ENCODE peak calls at places on chromosome 6, in nine cellular contexts. P is stimulated activated CD8-positive, alpha-beta memory T cell treated with anti-CD3 and anti-CD28 coated beads, Interleukin-7, amount 100 ng/mL, for 1 hour; A is SJSA1; G is Right ventricle myocardium superior; B is neural progenitor cell; J is AG10803; Z is AG04450; O is A172; D is AG08395. M is an unnamed sample.

GRCh38 chr6:160000280-160000704 is 31.4 kb downstream of the IGF2R start:
- DNase-seq in P (no peak), A (no peak), G (no peak), B (no peak), J (no peak), Z (no peak), O (peak), D (no peak), M (no peak)

GRCh38 chr6:143183735-143184134 is 123.0 kb downstream of the AIG1 start:
- DNase-seq in P (no peak), A (no peak), G (no peak), B (no peak), J (no peak), Z (no peak), O (peak), D (no peak), M (no peak)

GRCh38 chr6:98794306-98794852 is 40.0 kb upstream of the POU3F2 start:
- DNase-seq in P (no peak), A (no peak), G (no peak), B (no peak), J (no peak), Z (no peak), O (no peak), D (no peak), M (no peak)

GRCh38 chr6:41080623-41081022 is 7.8 kb downstream of the NFYA start:
- DNase-seq in P (no peak), A (no peak), G (no peak), B (no peak), J (no peak), Z (no peak), O (no peak), D (no peak), M (no peak)

GRCh38 chr6:43954311-43955131 is 172.7 kb downstream of the MRPL14 start:
- DNase-seq in P (no peak), A (peak), G (peak), B (no peak), J (no peak), Z (no peak), O (no peak), D (no peak), M (no peak)

GRCh38 chr6:142819603-142820335 is 125.2 kb downstream of the HIVEP2 start:
- DNase-seq in P (peak), A (no peak), G (no peak), B (no peak), J (no peak), Z (no peak), O (peak), D (no peak), M (no peak)

GRCh38 chr6:70369332-70369950 is 43.9 kb upstream of the FAM135A start:
- DNase-seq in P (peak), A (peak), G (peak), B (peak), J (peak), Z (peak), O (peak), D (peak), M (peak)

GRCh38 chr6:10800810-10801209 is 37.5 kb downstream of the MAK start:
- DNase-seq in P (no peak), A (no peak), G (no peak), B (no peak), J (no peak), Z (peak), O (peak), D (no peak), M (no peak)

GRCh38 chr6:44268095-44268628 is 2.1 kb upstream of the TMEM151B start:
- DNase-seq in P (peak), A (no peak), G (no peak), B (peak), J (no peak), Z (no peak), O (peak), D (peak), M (peak)

GRCh38 chr6:154242617-154243357 is 113.8 kb downstream of the IPCEF1 start:
- DNase-seq in P (no peak), A (no peak), G (no peak), B (no peak), J (no peak), Z (no peak), O (no peak), D (no peak), M (no peak)

GRCh38 chr6:25017932-25018581 is 82.3 kb upstream of the RIPOR2 start:
- DNase-seq in P (peak), A (no peak), G (peak), B (peak), J (peak), Z (no peak), O (no peak), D (peak), M (peak)

GRCh38 chr6:109002100-109002697 is 92.4 kb downstream of the SESN1 start:
- DNase-seq in P (no peak), A (no peak), G (no peak), B (no peak), J (peak), Z (no peak), O (no peak), D (peak), M (no peak)

GRCh38 chr6:43636312-43636667 is 650 bp downstream of the MAD2L1BP start:
- DNase-seq in P (no peak), A (no peak), G (no peak), B (no peak), J (peak), Z (no peak), O (no peak), D (peak), M (no peak)

GRCh38 chr6:36141091-36141490 is 10.8 kb downstream of the MAPK13 start:
- DNase-seq in P (no peak), A (no peak), G (no peak), B (no peak), J (no peak), Z (no peak), O (no peak), D (no peak), M (no peak)

GRCh38 chr6:24719125-24719931 is at the start of gene C6orf62:
- DNase-seq in P (peak), A (no peak), G (peak), B (peak), J (peak), Z (no peak), O (peak), D (peak), M (peak)

GRCh38 chr6:85392379-85392778 is 57.5 kb upstream of the NT5E start:
- DNase-seq in P (no peak), A (no peak), G (no peak), B (no peak), J (no peak), Z (no peak), O (no peak), D (no peak), M (no peak)

M was measured in SW 1271.